ENCODE peak calls at places on chromosomes 5 and 9, in seven cellular contexts. J is upper lobe of left lung, V is body of pancreas, E is right lobe of liver, X is HCT116, Y is HepG2, F is heart left ventricle. B is an unnamed sample.

GRCh38 chr5:103808464-103809106 is 246.0 kb upstream of the NUDT12 start:
- ATAC-seq in V (peak; percentile 90), X (peak; percentile 99), J (no peak), Y (peak; percentile 97), E (peak; percentile 98), F (no peak), B (no peak)

GRCh38 chr5:37197340-37198050 is 51.7 kb downstream of the CPLANE1 start:
- ATAC-seq in F (no peak), V (no peak), X (no peak), Y (no peak), E (peak; percentile 79), J (no peak), B (no peak)

GRCh38 chr9:86706391-86706790 is 240.9 kb downstream of the GAS1 start:
- ATAC-seq in F (no peak), E (no peak), Y (no peak), X (no peak), V (no peak), J (no peak), B (no peak)

GRCh38 chr5:180613188-180613587 is 21.9 kb upstream of the SCGB3A1 start:
- ATAC-seq in E (no peak), F (no peak), X (no peak), V (no peak), Y (no peak), J (no peak), B (no peak)

GRCh38 chr5:143033535-143034260 is 263.5 kb downstream of the ARHGAP26 start:
- ATAC-seq in V (no peak), J (no peak), F (no peak), E (no peak), X (peak; percentile 91), Y (no peak), B (no peak)

GRCh38 chr5:101084353-101084752 is 181.3 kb upstream of the ST8SIA4 start:
- ATAC-seq in F (no peak), V (no peak), X (no peak), E (no peak), Y (no peak), J (no peak), B (no peak)

GRCh38 chr9:108117775-108118174 is 628.2 kb upstream of the KLF4 start:
- ATAC-seq in Y (no peak), V (no peak), X (no peak), E (no peak), F (no peak), J (no peak), B (no peak)

GRCh38 chr9:35605336-35606137 is 475 bp downstream of the TESK1 start:
- ATAC-seq in F (no peak), J (no peak), Y (peak; percentile 1), V (peak; percentile 5), X (peak; percentile 33), E (no peak), B (peak; percentile 6)

GRCh38 chr9:130462685-130463084 is 17.9 kb downstream of the ASS1 start:
- ATAC-seq in Y (no peak), F (no peak), V (no peak), X (no peak), J (no peak), E (no peak), B (no peak)

GRCh38 chr9:130461218-130461630 is 16.5 kb downstream of the ASS1 start:
- ATAC-seq in V (peak; percentile 55), J (peak; percentile 52), X (peak; percentile 87), E (no peak), F (peak; percentile 44), Y (peak; percentile 72), B (peak; percentile 44)

GRCh38 chr9:130461731-130462130 is 17.0 kb downstream of the ASS1 start:
- ATAC-seq in E (no peak), V (no peak), X (peak; percentile 3), Y (no peak), F (no peak), J (no peak), B (no peak)

GRCh38 chr9:130463763-130464745 is 19.3 kb downstream of the ASS1 start:
- ATAC-seq in V (no peak), F (no peak), E (peak; percentile 4), J (peak; percentile 23), Y (no peak), X (no peak), B (no peak)

DNA sequence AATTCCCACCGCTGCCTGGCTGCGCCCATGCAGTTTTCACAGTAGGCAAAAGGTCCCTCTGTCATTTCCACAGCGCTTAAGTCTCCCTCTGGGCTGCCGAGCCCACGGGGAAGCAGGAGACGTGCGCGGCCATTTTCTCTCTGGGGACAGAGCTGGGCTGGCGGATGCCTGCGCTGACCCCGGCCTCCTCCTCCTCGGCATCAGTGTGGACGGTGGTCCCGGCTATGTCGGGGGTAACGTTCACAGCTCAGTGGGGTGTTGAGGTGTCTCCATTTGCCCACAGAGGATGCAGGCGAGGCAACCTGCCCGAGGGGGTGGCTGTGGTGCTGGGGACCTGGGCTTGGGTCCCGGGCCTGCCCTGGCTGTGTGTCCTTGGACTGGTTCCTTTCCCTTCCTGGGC is 18.4 kb downstream of the ASS1 start:
- ATAC-seq in J (no peak), E (no peak), V (no peak), Y (no peak), X (no peak), F (no peak), B (no peak)
- TF ChIP-seq POLR2A in J (no peak), E (no peak), V (no peak), Y (no peak), X (no peak), F (no peak), B (no peak)

DNA sequence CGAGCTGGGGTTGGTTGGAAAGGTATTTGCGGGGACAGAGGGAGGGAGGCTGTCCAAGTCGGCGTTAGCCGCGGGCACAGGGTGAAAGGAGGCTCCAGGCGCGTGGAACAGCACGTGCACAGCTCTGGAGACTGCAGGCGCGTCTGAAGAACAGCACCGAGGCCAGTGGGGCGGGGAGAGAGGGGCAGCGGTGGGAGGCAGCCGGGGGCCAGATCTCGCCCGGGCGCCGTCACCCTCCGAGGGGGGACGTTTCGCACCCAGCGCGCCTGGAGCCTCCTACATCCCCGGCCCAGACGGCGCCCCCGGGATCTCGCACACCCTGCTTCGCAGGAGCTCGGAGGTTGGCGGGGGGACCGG is 79.6 kb downstream of the NTNG2 start:
- ATAC-seq in Y (no peak), J (no peak), F (no peak), X (no peak), V (no peak), E (no peak), B (no peak)
- H3K27me3 ChIP-seq in Y (peaks cover 16% of the 10 kb centered on the region), J (no peaks in the 10 kb centered on the region), F (no peaks in the 10 kb centered on the region), X (no peaks in the 10 kb centered on the region), V (no peaks in the 10 kb centered on the region), E (no peaks in the 10 kb centered on the region), B (peaks cover 14% of the 10 kb centered on the region)

GRCh38 chr9:136108648-136109266 is 9.9 kb downstream of the TMEM250 start:
- ATAC-seq in X (peak; percentile 0), Y (no peak), E (no peak), V (no peak), F (no peak), J (no peak), B (no peak)

GRCh38 chr9:136110082-136111061 is 8.3 kb downstream of the TMEM250 start:
- ATAC-seq in Y (peak; percentile 4), J (no peak), E (peak; percentile 7), V (no peak), X (no peak), F (no peak), B (no peak)

GRCh38 chr9:136109351-136110081 is 9.2 kb downstream of the TMEM250 start:
- ATAC-seq in F (peak; percentile 92), V (peak; percentile 87), J (peak; percentile 90), Y (no peak), X (peak; percentile 81), E (peak; percentile 91), B (peak; percentile 93)

GRCh38 chr9:136107155-136107952 is 11.3 kb downstream of the TMEM250 start:
- ATAC-seq in Y (no peak), J (no peak), V (no peak), F (no peak), X (no peak), E (no peak), B (no peak)

GRCh38 chr9:136107953-136108647 is 10.6 kb downstream of the TMEM250 start:
- ATAC-seq in E (no peak), Y (no peak), J (no peak), F (no peak), V (no peak), X (peak; percentile 39), B (no peak)
- H3K4me1 ChIP-seq in E (peaks cover 13% of the 10 kb centered on the region), Y (peaks cover 33% of the 10 kb centered on the region), J (peaks cover 59% of the 10 kb centered on the region), F (peaks cover 64% of the 10 kb centered on the region), V (peaks cover 39% of the 10 kb centered on the region), X (peaks cover 56% of the 10 kb centered on the region), B (peaks cover 34% of the 10 kb centered on the region)

GRCh38 chr9:95517559-95517933 is 775 bp upstream of the PTCH1 start:
- ATAC-seq in X (no peak), V (no peak), J (no peak), Y (no peak), F (no peak), E (no peak), B (no peak)

GRCh38 chr9:95516221-95516735 is 493 bp downstream of the PTCH1 start:
- ATAC-seq in J (no peak), Y (peak; percentile 27), F (no peak), X (peak; percentile 51), E (peak; percentile 40), V (peak; percentile 57), B (peak; percentile 25)

GRCh38 chr9:95515272-95516113 is 1.3 kb downstream of the PTCH1 start:
- ATAC-seq in E (no peak), F (no peak), Y (peak; percentile 41), V (peak; percentile 19), J (no peak), X (no peak), B (no peak)

GRCh38 chr9:95518026-95518425 is 1.3 kb upstream of the PTCH1 start:
- ATAC-seq in J (no peak), V (no peak), X (no peak), F (no peak), E (no peak), Y (no peak), B (no peak)

DNA sequence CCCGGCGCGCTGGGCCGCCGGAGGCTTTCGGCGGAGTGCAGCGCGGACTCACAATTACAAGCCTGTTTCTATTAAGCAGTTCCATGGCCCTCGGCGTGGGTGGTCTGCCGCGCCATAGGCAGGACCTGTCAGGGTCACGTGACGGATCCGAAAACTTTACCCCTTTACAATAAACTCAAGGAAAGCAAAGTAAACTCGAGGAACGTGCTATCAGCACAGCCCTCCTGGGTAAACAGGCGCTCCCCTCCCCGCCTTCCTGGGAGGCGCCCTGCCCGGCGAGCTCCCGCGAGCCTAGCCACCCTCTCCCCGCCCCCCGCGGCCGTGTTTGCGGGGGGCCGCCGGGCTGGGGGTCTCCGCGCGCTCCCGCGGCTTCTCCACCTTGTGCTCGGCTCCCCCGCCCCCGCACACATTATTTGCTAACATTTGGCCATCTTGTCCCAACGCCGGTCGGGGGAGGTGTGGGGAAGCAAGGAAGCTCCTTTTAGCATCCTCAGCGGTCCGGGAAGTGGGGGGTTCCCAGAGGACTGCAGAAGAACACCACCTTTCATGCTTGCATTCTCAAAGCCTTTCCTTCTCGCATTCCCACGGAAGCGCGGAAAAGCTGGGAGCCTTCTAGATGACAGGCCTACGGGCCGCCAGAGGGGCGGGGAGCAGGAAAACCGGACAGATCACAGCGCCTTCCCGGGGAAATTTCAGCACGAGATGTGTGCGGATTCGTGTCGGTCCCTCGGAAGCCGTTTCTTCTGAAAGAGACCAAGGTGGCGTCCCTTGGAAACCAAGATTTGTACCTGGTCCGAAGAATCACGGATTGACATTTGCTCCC is at the start of gene PTCH1:
- ATAC-seq in E (peak; percentile 83), Y (peak; percentile 59), J (peak; percentile 70), X (peak; percentile 75), V (peak; percentile 81), F (peak; percentile 79), B (peak; percentile 75)
- TF ChIP-seq POLR2A in E (no peak), Y (no peak), J (no peak), X (no peak), V (no peak), F (no peak), B (no peak)